ENCODE peak calls at places on chromosomes 11 and 22, in ten cellular contexts. X, F, G, Y, B, T, N, R, E and K are unnamed samples.

GRCh38 chr11:117300301-117300700 is 9.2 kb downstream of the BACE1-AS start:
- DNase-seq in X (peak; percentile 77), F (peak; percentile 23), G (peak; percentile 71), Y (no peak), B (peak; percentile 20), T (peak; percentile 47), N (no peak), R (no peak), E (no peak), K (no peak)

GRCh38 chr11:1344056-1344635 is 34.7 kb upstream of the TOLLIP start:
- DNase-seq in X (peak; percentile 0), F (no peak), G (no peak), Y (no peak), B (no peak), T (no peak), N (no peak), R (no peak), E (no peak), K (no peak)

GRCh38 chr22:46267431-46268279 is at the start of gene TTC38:
- DNase-seq in X (peak; percentile 96), F (peak; percentile 94), G (peak; percentile 96), Y (peak; percentile 96), B (peak; percentile 85), T (peak; percentile 98), N (peak; percentile 94), R (peak; percentile 93), E (peak; percentile 94), K (peak; percentile 90)

GRCh38 chr22:21102659-21103267 is 57.0 kb downstream of the LRRC74B start:
- DNase-seq in X (peak; percentile 72), F (peak; percentile 75), G (peak; percentile 74), Y (peak; percentile 85), B (no peak), T (peak; percentile 64), N (peak; percentile 66), R (no peak), E (peak; percentile 87), K (peak; percentile 66)

GRCh38 chr22:22235564-22235963 is 9.0 kb upstream of the VPREB1 start:
- DNase-seq in X (peak; percentile 34), F (peak; percentile 46), G (peak; percentile 20), Y (no peak), B (no peak), T (no peak), N (peak; percentile 37), R (no peak), E (no peak), K (no peak)

GRCh38 chr11:130849215-130849568 is 67.1 kb downstream of the SNX19 start:
- DNase-seq in X (no peak), F (no peak), G (no peak), Y (no peak), B (no peak), T (no peak), N (no peak), R (no peak), E (no peak), K (no peak)

GRCh38 chr11:4643084-4643483 is 698 bp upstream of the OR51E1 start:
- DNase-seq in X (peak; percentile 8), F (no peak), G (peak; percentile 18), Y (no peak), B (no peak), T (peak; percentile 68), N (no peak), R (no peak), E (no peak), K (no peak)

GRCh38 chr11:82682003-82682751 is 51.5 kb downstream of the FAM181B start:
- DNase-seq in X (peak; percentile 25), F (peak; percentile 16), G (no peak), Y (no peak), B (no peak), T (no peak), N (no peak), R (no peak), E (no peak), K (peak; percentile 29)

GRCh38 chr11:64353761-64354506 is 5.0 kb upstream of the RPS6KA4 start:
- DNase-seq in X (no peak), F (no peak), G (no peak), Y (no peak), B (no peak), T (no peak), N (no peak), R (no peak), E (no peak), K (no peak)

GRCh38 chr11:64353101-64353738 is 5.7 kb upstream of the RPS6KA4 start:
- DNase-seq in X (no peak), F (no peak), G (no peak), Y (no peak), B (no peak), T (no peak), N (no peak), R (no peak), E (no peak), K (no peak)

GRCh38 chr11:64351136-64351631 is 7.8 kb upstream of the RPS6KA4 start:
- DNase-seq in X (no peak), F (no peak), G (no peak), Y (no peak), B (no peak), T (no peak), N (no peak), R (no peak), E (no peak), K (no peak)

GRCh38 chr11:64349404-64349803 is 9.4 kb downstream of the CCDC88B start:
- DNase-seq in X (no peak), F (no peak), G (no peak), Y (no peak), B (no peak), T (no peak), N (no peak), R (no peak), E (no peak), K (no peak)

DNA sequence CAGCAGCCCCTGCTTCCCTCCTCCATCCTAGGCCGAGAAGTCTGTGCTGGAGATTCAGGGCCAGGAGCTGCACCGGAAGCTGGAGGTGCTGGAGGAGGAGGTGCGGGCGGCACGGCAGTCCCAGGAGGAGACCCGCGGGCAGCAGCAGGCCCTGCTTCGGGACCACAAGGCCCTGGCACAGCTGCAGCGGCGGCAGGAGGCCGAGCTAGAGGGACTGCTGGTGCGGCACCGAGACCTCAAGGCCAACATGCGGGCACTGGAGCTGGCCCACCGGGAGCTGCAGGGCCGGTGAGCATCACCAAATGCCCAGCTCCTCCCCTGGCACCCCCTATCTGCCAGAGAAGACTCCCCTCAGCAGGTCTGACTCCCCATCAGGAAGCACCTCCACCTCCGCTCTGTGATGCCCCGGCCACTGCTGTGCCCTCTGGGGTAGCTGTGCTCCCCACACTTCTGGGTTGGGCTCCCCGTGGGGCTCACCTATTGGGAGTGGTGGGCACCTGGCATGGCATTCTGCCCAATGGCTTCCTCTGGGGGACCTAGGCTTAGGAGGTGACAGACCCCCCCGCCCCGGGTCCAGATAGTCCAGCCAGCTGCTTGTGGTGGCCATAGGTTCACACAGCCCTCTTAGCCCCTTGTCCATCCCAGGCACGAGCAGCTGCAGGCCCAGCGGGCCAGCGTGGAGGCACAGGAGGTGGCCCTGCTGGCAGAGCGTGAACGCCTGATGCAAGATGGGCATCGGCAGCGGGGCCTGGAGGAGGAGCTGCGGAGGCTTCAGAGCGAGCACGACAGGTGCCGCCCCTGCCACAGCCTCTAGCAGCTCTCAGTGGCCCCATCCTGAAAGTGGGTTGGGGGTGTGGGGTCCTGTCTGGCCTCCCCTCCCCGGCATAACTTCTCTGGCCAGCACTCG is 6.6 kb upstream of the RPS6KA4 start:
- DNase-seq in X (no peak), F (no peak), G (no peak), Y (peak; percentile 48), B (no peak), T (no peak), N (no peak), R (no peak), E (no peak), K (no peak)
- TF ChIP-seq POLR2A in X (no peak), F (no peak), G (no peak), Y (no peak), B (no peak), T (no peak), N (no peak), R (no peak), E (no peak), K (no peak)

DNA sequence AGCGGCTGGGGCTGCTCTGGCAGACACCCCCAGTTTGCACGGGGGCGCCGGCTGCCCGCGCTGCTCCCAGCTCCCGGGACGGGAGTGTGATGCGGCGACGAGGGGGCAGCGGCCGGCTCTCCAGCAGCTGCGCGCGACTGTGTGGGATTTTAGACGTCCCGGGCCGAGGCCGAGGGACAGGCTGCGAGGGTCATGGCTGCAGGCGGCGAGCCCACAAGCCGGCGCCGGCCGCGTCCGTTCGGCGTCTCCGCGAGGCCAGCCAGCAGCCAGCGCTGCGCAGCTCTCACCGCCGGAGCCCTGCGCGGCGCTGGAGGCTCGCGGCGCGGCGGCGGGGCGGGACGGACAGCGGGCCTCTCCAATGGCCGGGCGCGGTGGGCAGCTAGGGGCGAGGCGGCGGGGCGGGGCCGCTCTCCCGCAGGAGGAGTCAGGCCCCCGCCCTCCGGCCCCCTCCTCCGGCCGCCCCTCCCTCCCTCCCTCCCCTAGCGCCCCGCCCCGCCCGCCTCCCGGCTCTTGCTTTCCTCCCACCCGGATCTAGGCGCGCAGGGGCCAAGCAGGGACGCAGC is at the start of gene FZD4:
- DNase-seq in X (peak; percentile 91), F (peak; percentile 93), G (peak; percentile 93), Y (peak; percentile 92), B (peak; percentile 78), T (peak; percentile 95), N (peak; percentile 68), R (peak; percentile 90), E (peak; percentile 91), K (peak; percentile 60)
- TF ChIP-seq POLR2A in X (peak; percentile 60), F (no peak), G (peak; percentile 89), Y (peak; percentile 39), B (peak; percentile 89), T (peak; percentile 88), N (no peak), R (no peak), E (no peak), K (peak; percentile 90)

GRCh38 chr11:65595921-65596281 is 301 bp upstream of the KCNK7 start:
- DNase-seq in X (no peak), F (no peak), G (no peak), Y (no peak), B (no peak), T (no peak), N (no peak), R (no peak), E (no peak), K (no peak)

GRCh38 chr11:65593518-65594414 is 1.8 kb downstream of the KCNK7 start:
- DNase-seq in X (no peak), F (peak; percentile 49), G (no peak), Y (no peak), B (no peak), T (peak; percentile 63), N (peak; percentile 63), R (no peak), E (no peak), K (no peak)

GRCh38 chr11:65596520-65596919 is 920 bp upstream of the KCNK7 start:
- DNase-seq in X (no peak), F (no peak), G (no peak), Y (no peak), B (no peak), T (no peak), N (no peak), R (no peak), E (no peak), K (no peak)

GRCh38 chr11:65592840-65593517 is 2.6 kb downstream of the KCNK7 start:
- DNase-seq in X (no peak), F (no peak), G (no peak), Y (no peak), B (no peak), T (no peak), N (no peak), R (no peak), E (no peak), K (no peak)

DNA sequence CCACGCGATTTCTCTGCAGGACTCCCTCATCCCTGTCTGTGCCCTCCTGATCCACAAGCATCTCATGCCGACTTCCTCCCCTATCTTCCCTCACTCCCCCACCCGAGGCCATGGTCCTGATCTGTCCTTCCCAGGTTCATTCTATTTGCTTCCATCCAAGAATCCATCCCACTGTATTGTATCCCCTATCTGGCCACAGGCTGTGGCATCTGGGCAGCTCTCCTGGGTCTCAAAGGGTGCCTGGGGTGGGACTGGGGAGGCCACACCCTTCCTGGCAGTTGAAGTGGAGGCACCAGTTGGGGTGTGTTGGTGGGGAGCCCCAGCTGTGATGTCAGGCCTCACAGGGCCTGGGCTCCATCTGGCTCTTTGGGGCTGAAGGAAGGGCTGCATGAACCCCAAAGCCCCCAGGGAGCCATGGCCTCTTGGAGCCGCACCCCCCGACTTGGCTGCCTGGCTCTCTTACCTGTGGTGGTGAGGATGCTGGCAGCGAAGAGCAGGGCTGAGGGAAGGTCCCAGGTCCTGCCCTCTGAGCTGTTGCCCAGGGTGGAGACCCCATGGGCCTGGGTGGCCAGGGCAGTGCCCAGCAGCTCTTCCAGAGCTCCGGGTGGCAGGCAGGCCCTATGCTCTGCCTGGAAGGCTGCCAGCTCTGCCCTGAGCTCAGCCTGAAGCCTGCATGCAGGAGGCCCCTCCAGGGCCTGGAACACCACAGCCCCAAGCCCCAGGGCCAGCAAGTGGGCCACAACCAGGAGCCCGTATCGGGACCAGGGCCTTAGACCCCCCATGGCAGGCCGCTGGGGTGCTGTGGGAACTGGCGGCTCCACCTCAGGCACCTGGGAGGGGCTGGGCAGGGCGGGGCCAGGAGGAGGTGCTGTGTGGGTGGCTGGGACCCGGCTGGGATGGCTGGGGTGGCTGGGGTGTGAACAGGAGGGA is at the start of gene KCNK7:
- DNase-seq in X (no peak), F (peak; percentile 32), G (no peak), Y (no peak), B (no peak), T (peak; percentile 43), N (no peak), R (peak; percentile 71), E (no peak), K (no peak)
- TF ChIP-seq POLR2A in X (no peak), F (no peak), G (no peak), Y (no peak), B (no peak), T (no peak), N (no peak), R (no peak), E (no peak), K (no peak)

DNA sequence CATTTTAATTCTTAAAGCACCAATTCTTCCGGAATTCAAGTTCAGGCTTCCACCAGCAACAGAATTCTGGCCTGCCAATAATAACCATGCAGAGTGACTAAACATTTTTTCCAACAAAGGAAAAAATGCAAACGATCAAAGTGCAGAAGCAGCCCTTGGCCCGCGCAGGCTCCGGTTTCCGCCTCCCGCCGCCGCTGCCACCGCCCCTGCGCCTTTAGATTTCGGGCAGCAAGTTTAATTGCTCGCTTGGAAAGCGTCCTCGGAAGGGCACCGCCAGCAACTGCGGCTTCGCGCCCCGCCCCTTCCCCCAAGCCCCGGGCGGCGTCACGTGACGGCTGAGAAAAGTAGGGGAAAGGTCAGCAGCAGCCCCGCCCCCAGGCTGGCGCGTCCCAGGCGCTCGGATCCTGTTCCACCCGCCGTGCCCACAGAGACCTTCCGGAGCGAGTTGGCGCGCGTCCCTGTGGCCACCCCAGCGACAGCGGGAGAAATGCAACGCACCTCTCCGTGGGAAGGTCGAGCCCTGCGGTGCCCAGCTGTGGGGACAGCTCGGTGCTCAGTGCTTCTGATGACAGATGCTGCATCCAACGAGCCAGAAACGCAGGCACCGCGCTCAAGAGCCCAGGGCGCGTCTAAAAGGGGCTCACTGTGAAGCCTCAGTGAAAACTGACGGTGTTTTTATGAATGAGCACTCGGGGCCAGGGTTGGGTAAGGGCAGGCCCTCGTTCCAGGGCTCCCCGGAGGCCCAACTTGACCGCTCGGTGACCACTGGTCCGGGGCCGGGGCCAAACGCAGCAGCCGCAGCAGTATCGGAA is 2.5 kb downstream of the CPT1A start:
- DNase-seq in X (peak; percentile 98), F (peak; percentile 98), G (peak; percentile 97), Y (peak; percentile 99), B (peak; percentile 92), T (peak; percentile 97), N (peak; percentile 81), R (peak; percentile 98), E (peak; percentile 99), K (peak; percentile 98)
- TF ChIP-seq POLR2A in X (peak; percentile 74), F (peak; percentile 87), G (no peak), Y (peak; percentile 46), B (peak; percentile 57), T (no peak), N (no peak), R (no peak), E (no peak), K (peak; percentile 43)